ENCODE peak calls at places on chromosome 2, in four cellular contexts. One of them, this sample, is unnamed. For H3K4me1, the result is how much of the 10 kb centered on the place peaks cover.

GRCh38 chr2:53778536-53779162 is 8.1 kb downstream of the ASB3 start:
- DNase-seq in naive thymus-derived CD4-positive, alpha-beta T cell: no peak
- DNase-seq in small intestine: no peak
- DNase-seq in BE2C: no peak
- DNase-seq in this sample: no peak

GRCh38 chr2:17934721-17935120 is 56.3 kb downstream of the KCNS3 start:
- DNase-seq in naive thymus-derived CD4-positive, alpha-beta T cell: no peak
- DNase-seq in small intestine: no peak
- DNase-seq in BE2C: no peak
- DNase-seq in this sample: no peak

GRCh38 chr2:63855418-63856301 is 14.0 kb downstream of the UGP2 start:
- DNase-seq in naive thymus-derived CD4-positive, alpha-beta T cell: no peak
- DNase-seq in small intestine: no peak
- DNase-seq in BE2C: no peak
- DNase-seq in this sample: no peak

GRCh38 chr2:238580486-238580885 is 153.8 kb downstream of the ASB1 start:
- DNase-seq in naive thymus-derived CD4-positive, alpha-beta T cell: no peak
- DNase-seq in small intestine: no peak
- DNase-seq in BE2C: no peak
- DNase-seq in this sample: no peak

GRCh38 chr2:69017080-69017479 is 4.1 kb downstream of the ANTXR1 start:
- DNase-seq in naive thymus-derived CD4-positive, alpha-beta T cell: no peak
- DNase-seq in small intestine: no peak
- DNase-seq in BE2C: no peak
- DNase-seq in this sample: no peak

GRCh38 chr2:237471457-237472186 is 15.4 kb upstream of the MLPH start:
- DNase-seq in naive thymus-derived CD4-positive, alpha-beta T cell: peak
- DNase-seq in small intestine: peak
- DNase-seq in BE2C: peak
- DNase-seq in this sample: peak

GRCh38 chr2:122929347-122929746 is 1095.7 kb upstream of the CNTNAP5 start:
- DNase-seq in naive thymus-derived CD4-positive, alpha-beta T cell: no peak
- DNase-seq in small intestine: no peak
- DNase-seq in BE2C: no peak
- DNase-seq in this sample: no peak

GRCh38 chr2:227908266-227909054 is 37.0 kb downstream of the DAW1 start:
- DNase-seq in naive thymus-derived CD4-positive, alpha-beta T cell: no peak
- DNase-seq in small intestine: no peak
- DNase-seq in BE2C: no peak
- DNase-seq in this sample: no peak

GRCh38 chr2:196758474-196759377 is 40.8 kb downstream of the GTF3C3 start:
- DNase-seq in naive thymus-derived CD4-positive, alpha-beta T cell: no peak
- DNase-seq in small intestine: peak
- DNase-seq in BE2C: no peak
- DNase-seq in this sample: no peak

GRCh38 chr2:143231257-143231650 is 102.0 kb downstream of the ARHGAP15 start:
- DNase-seq in naive thymus-derived CD4-positive, alpha-beta T cell: no peak
- DNase-seq in small intestine: no peak
- DNase-seq in BE2C: no peak
- DNase-seq in this sample: no peak

GRCh38 chr2:204977914-204978313 is 432.6 kb downstream of the PARD3B start:
- DNase-seq in naive thymus-derived CD4-positive, alpha-beta T cell: no peak
- DNase-seq in small intestine: no peak
- DNase-seq in BE2C: no peak
- DNase-seq in this sample: no peak

GRCh38 chr2:178514664-178515063 is 34.4 kb downstream of the PLEKHA3 start:
- DNase-seq in naive thymus-derived CD4-positive, alpha-beta T cell: no peak
- DNase-seq in small intestine: no peak
- DNase-seq in BE2C: no peak
- DNase-seq in this sample: no peak

GRCh38 chr2:10449838-10450691 is 1.9 kb upstream of the ODC1 start:
- DNase-seq in naive thymus-derived CD4-positive, alpha-beta T cell: no peak
- DNase-seq in small intestine: peak
- DNase-seq in BE2C: no peak
- DNase-seq in this sample: peak

GRCh38 chr2:240467659-240468299 is 32.3 kb downstream of the GPC1 start:
- DNase-seq in naive thymus-derived CD4-positive, alpha-beta T cell: no peak
- DNase-seq in small intestine: no peak
- DNase-seq in BE2C: peak
- DNase-seq in this sample: no peak

GRCh38 chr2:165938237-165938636 is 15.3 kb downstream of the TTC21B start:
- DNase-seq in naive thymus-derived CD4-positive, alpha-beta T cell: no peak
- DNase-seq in small intestine: no peak
- DNase-seq in BE2C: no peak
- DNase-seq in this sample: no peak

GRCh38 chr2:2026851-2027250 is 282.5 kb upstream of the PXDN start:
- DNase-seq in naive thymus-derived CD4-positive, alpha-beta T cell: no peak
- DNase-seq in small intestine: no peak
- DNase-seq in BE2C: no peak
- DNase-seq in this sample: no peak

GRCh38 chr2:209523041-209523740 is 99.3 kb downstream of the MAP2 start:
- DNase-seq in naive thymus-derived CD4-positive, alpha-beta T cell: no peak
- DNase-seq in small intestine: no peak
- DNase-seq in BE2C: no peak
- DNase-seq in this sample: no peak

GRCh38 chr2:30653847-30654246 is 153.4 kb downstream of the CAPN13 start:
- DNase-seq in naive thymus-derived CD4-positive, alpha-beta T cell: no peak
- DNase-seq in small intestine: no peak
- DNase-seq in BE2C: no peak
- DNase-seq in this sample: no peak

GRCh38 chr2:223824301-223824700 is 13.1 kb downstream of the AP1S3 start:
- DNase-seq in naive thymus-derived CD4-positive, alpha-beta T cell: no peak
- DNase-seq in small intestine: no peak
- DNase-seq in BE2C: no peak
- DNase-seq in this sample: no peak

GRCh38 chr2:82790277-82791021 is 1668.6 kb downstream of the SUCLG1 start:
- DNase-seq in naive thymus-derived CD4-positive, alpha-beta T cell: no peak
- DNase-seq in small intestine: peak
- DNase-seq in BE2C: no peak
- DNase-seq in this sample: peak

GRCh38 chr2:201639205-201639604 is 4.1 kb downstream of the TMEM237 start:
- DNase-seq in naive thymus-derived CD4-positive, alpha-beta T cell: no peak
- DNase-seq in small intestine: no peak
- DNase-seq in BE2C: no peak
- DNase-seq in this sample: no peak

GRCh38 chr2:237184192-237184922 is 98.7 kb downstream of the COPS8 start:
- DNase-seq in naive thymus-derived CD4-positive, alpha-beta T cell: no peak
- DNase-seq in small intestine: no peak
- DNase-seq in BE2C: no peak
- DNase-seq in this sample: no peak

GRCh38 chr2:201696151-201696659 is 2.2 kb downstream of the MPP4 start:
- DNase-seq in naive thymus-derived CD4-positive, alpha-beta T cell: no peak
- DNase-seq in small intestine: no peak
- DNase-seq in BE2C: no peak
- DNase-seq in this sample: no peak

GRCh38 chr2:28300489-28300888 is 92.2 kb upstream of the FOSL2 start:
- DNase-seq in naive thymus-derived CD4-positive, alpha-beta T cell: no peak
- DNase-seq in small intestine: no peak
- DNase-seq in BE2C: no peak
- DNase-seq in this sample: no peak

GRCh38 chr2:232831496-232831895 is 38.6 kb upstream of the SNORC start:
- DNase-seq in naive thymus-derived CD4-positive, alpha-beta T cell: no peak
- DNase-seq in small intestine: no peak
- DNase-seq in BE2C: no peak
- DNase-seq in this sample: no peak

GRCh38 chr2:241892299-241893137 is 23.0 kb downstream of the RTP5 start:
- DNase-seq in naive thymus-derived CD4-positive, alpha-beta T cell: no peak
- DNase-seq in small intestine: no peak
- DNase-seq in BE2C: peak
- DNase-seq in this sample: no peak

GRCh38 chr2:151827564-151828142 is 568 bp downstream of the ARL5A start:
- DNase-seq in naive thymus-derived CD4-positive, alpha-beta T cell: no peak
- DNase-seq in small intestine: peak
- DNase-seq in BE2C: peak
- DNase-seq in this sample: peak

GRCh38 chr2:128315122-128315828 is 3.4 kb downstream of the HS6ST1 start:
- DNase-seq in naive thymus-derived CD4-positive, alpha-beta T cell: no peak
- DNase-seq in small intestine: no peak
- DNase-seq in BE2C: no peak
- DNase-seq in this sample: no peak

GRCh38 chr2:147083661-147084060 is 761.2 kb upstream of the ACVR2A start:
- DNase-seq in naive thymus-derived CD4-positive, alpha-beta T cell: no peak
- DNase-seq in small intestine: no peak
- DNase-seq in BE2C: no peak
- DNase-seq in this sample: no peak

GRCh38 chr2:149536649-149537048 is 50.9 kb downstream of the MMADHC start:
- DNase-seq in naive thymus-derived CD4-positive, alpha-beta T cell: no peak
- DNase-seq in small intestine: no peak
- DNase-seq in BE2C: no peak
- DNase-seq in this sample: no peak

GRCh38 chr2:149540138-149540537 is 47.4 kb downstream of the MMADHC start:
- DNase-seq in naive thymus-derived CD4-positive, alpha-beta T cell: no peak
- DNase-seq in small intestine: no peak
- DNase-seq in BE2C: no peak
- DNase-seq in this sample: no peak

GRCh38 chr2:149537098-149537726 is 50.4 kb downstream of the MMADHC start:
- DNase-seq in naive thymus-derived CD4-positive, alpha-beta T cell: no peak
- DNase-seq in small intestine: no peak
- DNase-seq in BE2C: no peak
- DNase-seq in this sample: no peak

GRCh38 chr2:149534674-149535073 is 52.9 kb downstream of the MMADHC start:
- DNase-seq in naive thymus-derived CD4-positive, alpha-beta T cell: no peak
- DNase-seq in small intestine: no peak
- DNase-seq in BE2C: no peak
- DNase-seq in this sample: no peak

DNA sequence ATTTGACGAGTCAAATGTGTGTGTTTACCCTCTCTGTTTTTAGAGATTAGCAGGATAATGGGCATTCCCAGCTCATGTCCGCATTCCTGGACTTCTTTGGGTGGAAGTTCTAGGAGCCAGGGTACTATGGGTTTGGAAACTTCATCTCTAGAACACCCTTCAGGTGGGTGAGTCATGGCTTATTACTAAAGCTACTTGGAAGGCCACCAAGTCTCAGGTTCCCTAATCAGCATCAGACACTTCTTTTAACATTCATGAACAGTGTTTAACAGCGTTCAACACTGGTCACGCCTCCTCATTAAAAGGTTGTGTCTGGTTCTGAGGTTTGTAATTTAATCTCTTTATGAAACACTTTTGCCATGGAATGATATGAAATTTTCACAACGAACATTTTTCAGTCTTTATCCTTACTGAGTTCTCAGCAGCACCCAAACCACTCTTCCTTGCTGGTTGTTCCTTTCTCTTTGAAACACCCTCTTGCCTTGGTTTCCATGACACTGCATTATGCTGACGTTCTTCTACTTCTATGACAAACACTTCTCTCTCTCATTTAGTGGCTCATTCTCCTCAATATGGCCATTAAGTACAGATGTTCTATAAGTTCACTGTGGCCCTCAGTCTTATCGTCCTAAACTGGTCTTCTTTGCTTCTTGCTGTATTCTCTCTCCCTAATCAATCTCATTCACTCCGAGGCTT is 49.3 kb downstream of the MMADHC start:
- DNase-seq in naive thymus-derived CD4-positive, alpha-beta T cell: no peak
- DNase-seq in small intestine: no peak
- DNase-seq in BE2C: no peak
- DNase-seq in this sample: no peak
- H3K4me1 ChIP-seq in naive thymus-derived CD4-positive, alpha-beta T cell: under half
- H3K4me1 ChIP-seq in small intestine: under half
- H3K4me1 ChIP-seq in BE2C: under half
- H3K4me1 ChIP-seq in this sample: under half

GRCh38 chr2:113198048-113198789 is 24.4 kb downstream of the PSD4 start:
- DNase-seq in naive thymus-derived CD4-positive, alpha-beta T cell: no peak
- DNase-seq in small intestine: no peak
- DNase-seq in BE2C: no peak
- DNase-seq in this sample: no peak
- H3K4me3 ChIP-seq in naive thymus-derived CD4-positive, alpha-beta T cell: no peak
- H3K4me3 ChIP-seq in small intestine: peak
- H3K4me3 ChIP-seq in BE2C: peak
- H3K4me3 ChIP-seq in this sample: peak

GRCh38 chr2:191854385-191855372 is 7.8 kb upstream of the CAVIN2 start:
- DNase-seq in naive thymus-derived CD4-positive, alpha-beta T cell: no peak
- DNase-seq in small intestine: no peak
- DNase-seq in BE2C: no peak
- DNase-seq in this sample: no peak
- H3K4me1 ChIP-seq in naive thymus-derived CD4-positive, alpha-beta T cell: under half
- H3K4me1 ChIP-seq in small intestine: under half
- H3K4me1 ChIP-seq in BE2C: under half
- H3K4me1 ChIP-seq in this sample: under half

DNA sequence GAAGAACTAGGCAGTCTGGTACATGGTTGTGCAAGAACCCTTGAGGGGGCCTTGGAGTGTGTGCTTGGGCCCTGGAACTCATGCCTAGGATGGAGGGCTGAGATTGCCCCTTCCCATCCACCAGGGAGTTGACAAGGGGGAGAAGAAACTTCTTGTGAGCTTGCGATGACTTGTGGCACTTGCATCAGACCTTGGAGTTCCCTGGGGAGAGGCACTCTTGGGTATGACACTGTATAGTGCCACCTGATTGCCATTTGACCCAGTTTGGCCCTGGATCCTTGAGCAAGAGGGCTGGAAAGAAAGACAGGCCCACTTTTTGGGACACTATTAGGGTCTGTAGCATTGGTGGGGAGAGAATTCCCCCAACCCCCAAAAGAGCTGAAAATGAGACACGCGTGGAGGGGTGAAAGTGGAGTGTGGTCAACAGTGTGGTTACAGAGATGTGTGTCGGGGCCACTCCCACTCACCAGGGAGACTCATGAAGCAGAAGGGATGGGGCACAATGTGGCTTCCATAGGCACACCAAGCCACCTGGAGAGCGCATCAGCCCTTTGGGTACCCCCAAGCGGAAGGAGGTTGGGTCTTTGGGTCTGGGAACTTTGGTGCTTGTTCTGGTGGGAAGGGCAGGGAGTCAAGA is 101.3 kb downstream of the MSH2 start:
- DNase-seq in naive thymus-derived CD4-positive, alpha-beta T cell: no peak
- DNase-seq in small intestine: no peak
- DNase-seq in BE2C: no peak
- DNase-seq in this sample: no peak
- H3K4me3 ChIP-seq in naive thymus-derived CD4-positive, alpha-beta T cell: no peak
- H3K4me3 ChIP-seq in small intestine: no peak
- H3K4me3 ChIP-seq in BE2C: no peak
- H3K4me3 ChIP-seq in this sample: no peak

GRCh38 chr2:173948198-173948597 is 17.0 kb downstream of the SP3 start:
- DNase-seq in naive thymus-derived CD4-positive, alpha-beta T cell: no peak
- DNase-seq in small intestine: no peak
- DNase-seq in BE2C: no peak
- DNase-seq in this sample: no peak
- H3K4me1 ChIP-seq in naive thymus-derived CD4-positive, alpha-beta T cell: under half
- H3K4me1 ChIP-seq in small intestine: under half
- H3K4me1 ChIP-seq in BE2C: under half
- H3K4me1 ChIP-seq in this sample: under half